ENCODE peak calls at places on chromosomes 5 and 9, in eight cellular contexts. L, H, I, A, T, N, F and P are unnamed samples. For H3K27me3, the result is how much of the 10 kb centered on the place peaks cover.

GRCh38 chr5:33074548-33074947 is 363.4 kb downstream of the NPR3 start:
- DNase-seq in L (no peak), H (no peak), F (no peak), A (no peak), N (no peak), I (no peak), T (no peak), P (no peak)

GRCh38 chr5:135538261-135538660 is 2.5 kb upstream of the NEUROG1 start:
- DNase-seq in H (no peak), F (no peak), L (no peak), T (no peak), A (no peak), I (no peak), N (no peak), P (no peak)

GRCh38 chr9:88947581-88948573 is 43.4 kb upstream of the S1PR3 start:
- DNase-seq in H (no peak), I (no peak), T (no peak), L (no peak), A (no peak), N (no peak), F (no peak), P (no peak)

GRCh38 chr5:131825404-131826013 is 28.7 kb upstream of the FNIP1 start:
- DNase-seq in I (no peak), N (no peak), L (no peak), A (no peak), T (no peak), H (no peak), F (no peak), P (no peak)

GRCh38 chr9:116234091-116234490 is 80.5 kb downstream of the PAPPA start:
- DNase-seq in H (no peak), N (no peak), A (no peak), F (no peak), T (no peak), I (peak), L (no peak), P (no peak)

GRCh38 chr5:37842048-37842447 is 2.2 kb upstream of the GDNF start:
- DNase-seq in H (no peak), L (no peak), F (no peak), I (no peak), A (no peak), T (no peak), N (no peak), P (no peak)

GRCh38 chr9:118121361-118121760 is 417.2 kb downstream of the TLR4 start:
- DNase-seq in N (no peak), T (no peak), A (no peak), H (no peak), I (no peak), F (no peak), L (no peak), P (no peak)

GRCh38 chr9:113309204-113309813 is 6.1 kb upstream of the RNF183 start:
- DNase-seq in L (no peak), T (no peak), A (peak), H (no peak), F (no peak), I (peak), N (peak), P (peak)

GRCh38 chr9:114697951-114698351 is 16.0 kb upstream of the TEX48 start:
- DNase-seq in I (no peak), T (no peak), A (no peak), H (no peak), L (no peak), N (no peak), F (no peak), P (no peak)

GRCh38 chr5:160479926-160480325 is 58.3 kb downstream of the PTTG1 start:
- DNase-seq in L (no peak), A (no peak), N (no peak), I (no peak), H (no peak), F (no peak), T (no peak), P (no peak)

GRCh38 chr5:88644676-88645075 is 238.3 kb downstream of the MEF2C start:
- DNase-seq in T (no peak), N (no peak), A (no peak), L (no peak), F (no peak), I (no peak), H (no peak), P (no peak)

GRCh38 chr9:121784706-121785426 is 133.4 kb downstream of the DAB2IP start:
- DNase-seq in A (peak), I (no peak), H (peak), L (no peak), T (no peak), F (peak), N (no peak), P (no peak)

GRCh38 chr5:39224196-39224754 is 4.9 kb upstream of the FYB1 start:
- DNase-seq in T (no peak), H (no peak), F (no peak), I (no peak), L (no peak), N (no peak), A (peak), P (no peak)

GRCh38 chr5:37926732-37927131 is 86.9 kb upstream of the GDNF start:
- DNase-seq in H (no peak), L (no peak), T (no peak), A (no peak), F (no peak), N (no peak), I (peak), P (no peak)

GRCh38 chr9:134434896-134435506 is 108.7 kb downstream of the RXRA start:
- DNase-seq in F (peak), L (peak), H (no peak), A (peak), N (no peak), I (peak), T (peak), P (peak)

GRCh38 chr9:5846080-5846479 is 13.2 kb upstream of the ERMP1 start:
- DNase-seq in I (no peak), T (no peak), L (no peak), A (no peak), N (no peak), H (no peak), F (no peak), P (no peak)

GRCh38 chr5:51027276-51027675 is 356.0 kb upstream of the ISL1 start:
- DNase-seq in T (no peak), H (no peak), A (no peak), N (no peak), L (no peak), F (no peak), I (no peak), P (no peak)

GRCh38 chr9:37575511-37575914 is 667 bp downstream of the FBXO10 start:
- DNase-seq in H (no peak), A (peak), F (no peak), T (no peak), I (no peak), L (no peak), N (no peak), P (no peak)

GRCh38 chr5:143879646-143880045 is 67.7 kb downstream of the HMHB1 start:
- DNase-seq in H (no peak), A (no peak), I (no peak), N (no peak), T (no peak), L (no peak), F (no peak), P (no peak)

GRCh38 chr5:61613679-61614078 is 281.6 kb downstream of the ZSWIM6 start:
- DNase-seq in T (no peak), I (no peak), A (no peak), F (no peak), H (no peak), N (no peak), L (no peak), P (no peak)

GRCh38 chr9:124869466-124869985 is 7.6 kb downstream of the ARPC5L start:
- DNase-seq in N (peak), H (no peak), F (peak), T (no peak), I (no peak), A (peak), L (no peak), P (no peak)

GRCh38 chr5:178361657-178362445 is 129.2 kb upstream of the PHYKPL start:
- DNase-seq in L (no peak), T (no peak), F (peak), N (no peak), H (no peak), I (no peak), A (no peak), P (no peak)

GRCh38 chr9:127735530-127736176 is 559 bp upstream of the TOR2A start:
- DNase-seq in I (no peak), N (no peak), A (peak), L (no peak), T (no peak), F (no peak), H (no peak), P (no peak)

GRCh38 chr5:1564824-1565736 is 41.3 kb upstream of the LPCAT1 start:
- DNase-seq in T (no peak), A (no peak), I (no peak), N (no peak), L (no peak), H (no peak), F (no peak), P (no peak)

GRCh38 chr5:175773534-175774070 is 97.8 kb upstream of the CPLX2 start:
- DNase-seq in A (no peak), H (no peak), I (no peak), F (no peak), T (no peak), N (no peak), L (no peak), P (no peak)

GRCh38 chr5:53642006-53642405 is 81.6 kb downstream of the NDUFS4 start:
- DNase-seq in F (no peak), T (no peak), N (no peak), A (peak), I (peak), H (no peak), L (no peak), P (no peak)

GRCh38 chr9:89469003-89469402 is 28.9 kb downstream of the SEMA4D start:
- DNase-seq in H (no peak), F (no peak), A (no peak), I (no peak), T (no peak), N (no peak), L (no peak), P (no peak)

GRCh38 chr9:1604942-1605560 is 410.1 kb upstream of the SMARCA2 start:
- DNase-seq in H (no peak), I (peak), T (no peak), L (no peak), A (no peak), F (no peak), N (peak), P (no peak)

DNA sequence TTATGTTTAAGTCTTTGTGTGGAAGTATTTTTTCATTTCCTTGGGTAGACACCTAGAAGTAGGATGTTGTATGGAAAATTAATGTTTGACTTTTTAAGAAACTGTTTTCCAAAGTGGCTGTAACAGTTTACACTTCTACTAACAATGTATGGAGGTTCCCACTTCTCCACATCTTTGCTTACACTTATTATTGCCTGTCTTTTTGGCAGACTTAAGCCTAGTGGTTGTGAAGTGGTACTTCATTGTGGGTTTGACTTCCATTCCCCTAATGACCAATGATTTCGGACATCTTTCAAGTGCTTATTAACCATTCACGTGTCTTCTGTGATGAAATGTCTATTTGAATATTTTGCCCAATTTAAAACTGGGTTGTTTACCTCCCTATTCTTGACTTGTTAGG is 91.5 kb upstream of the CDKN2B start:
- DNase-seq in H (no peak), T (no peak), F (no peak), A (peak), N (no peak), L (no peak), I (no peak), P (no peak)
- TF ChIP-seq CTCF in H (peak), T (no peak), F (peak), A (peak), N (peak), L (no peak), I (no peak), P (no peak)

DNA sequence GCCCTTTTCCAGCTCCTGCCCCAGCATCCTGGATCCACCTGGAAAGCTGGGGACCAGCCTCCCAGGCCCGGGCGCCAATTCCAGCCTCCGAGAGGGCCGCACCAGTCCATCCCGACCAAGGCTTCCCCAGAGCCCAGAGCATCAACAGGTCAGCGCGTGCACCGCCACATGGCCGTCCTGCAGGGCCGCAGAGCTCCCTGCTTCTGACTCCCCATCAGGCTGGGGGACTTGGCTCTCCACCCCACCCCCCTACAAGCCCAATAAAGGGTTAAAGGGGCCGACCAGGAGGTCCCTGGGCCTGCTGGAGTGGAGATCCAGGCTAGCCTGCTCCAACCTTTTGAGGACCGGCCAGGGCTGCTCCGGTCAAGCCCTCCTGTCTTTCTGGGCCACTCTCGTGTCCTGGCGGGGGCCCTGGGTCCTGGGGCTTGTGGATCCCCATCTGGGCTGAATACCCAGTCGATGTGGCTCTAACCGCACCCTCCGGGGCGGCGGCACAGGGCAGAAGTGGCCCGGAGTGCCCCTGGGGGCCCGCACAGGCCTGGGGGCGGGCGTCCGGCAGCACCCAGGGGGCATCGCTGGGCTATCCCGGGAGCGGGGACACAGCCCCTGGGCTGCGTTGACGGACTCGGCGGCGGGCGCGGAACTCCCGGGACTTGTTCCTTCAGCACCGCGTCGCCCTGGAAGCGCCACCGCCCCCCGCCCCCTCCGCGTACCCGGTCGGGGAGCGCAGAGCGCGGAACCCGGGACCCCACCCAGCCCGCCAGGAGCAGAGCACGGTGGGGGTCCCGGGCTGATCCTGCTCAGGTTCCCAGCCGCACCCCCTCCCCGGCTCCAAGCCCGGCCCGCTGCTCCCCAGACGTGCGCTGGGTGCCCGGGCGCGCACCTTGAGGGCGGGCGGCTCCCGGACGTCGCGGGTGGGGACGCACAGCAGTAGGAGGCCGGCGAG is 590 bp downstream of the ENTPD2 start:
- DNase-seq in H (peak), A (peak), F (no peak), N (no peak), L (peak), T (no peak), I (no peak), P (no peak)
- H3K27me3 ChIP-seq in H (under half), A (half or more), F (half or more), N (under half), L (half or more), T (under half), I (under half), P (under half)

DNA sequence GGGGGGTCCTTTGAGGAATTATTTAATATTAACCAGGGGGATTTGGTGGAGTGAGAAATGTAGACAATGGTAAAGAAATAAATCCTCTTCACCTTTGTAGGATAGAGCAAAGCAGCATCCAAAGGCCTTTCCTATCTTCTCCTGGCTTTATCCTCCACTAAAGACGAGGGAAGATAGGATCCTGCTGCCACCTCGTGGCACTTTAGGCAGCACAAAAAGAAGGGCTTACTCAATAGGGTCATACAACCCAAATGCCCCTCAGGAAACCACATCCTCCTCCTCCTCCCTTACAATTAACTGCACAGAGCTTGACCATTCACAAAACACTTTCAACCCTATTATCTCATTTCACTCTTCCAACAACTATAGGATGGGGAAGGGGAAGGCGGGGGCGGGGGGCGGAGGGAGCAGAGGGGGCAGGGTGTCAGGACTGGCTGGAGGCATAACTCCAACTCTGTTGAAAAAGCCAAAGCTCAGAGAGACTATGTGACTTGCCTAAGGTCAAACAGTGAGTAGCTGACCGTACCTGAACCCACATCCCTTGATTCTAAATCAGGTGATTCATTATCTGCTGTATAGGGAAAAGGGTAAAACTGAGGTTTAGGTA is 45.4 kb upstream of the MYOT start:
- DNase-seq in I (peak), N (peak), L (peak), T (no peak), H (peak), A (peak), F (no peak), P (peak)
- TF ChIP-seq CTCF in I (peak), N (peak), L (no peak), T (peak), H (peak), A (peak), F (peak), P (peak)

GRCh38 chr5:96602776-96603175 is 59.4 kb upstream of the CAST start:
- DNase-seq in H (no peak), F (no peak), A (no peak), L (no peak), T (no peak), I (no peak), N (no peak), P (no peak)

GRCh38 chr5:96605144-96605543 is 57.0 kb upstream of the CAST start:
- DNase-seq in T (no peak), L (no peak), H (no peak), A (no peak), N (no peak), F (no peak), I (no peak), P (no peak)

GRCh38 chr5:96597441-96598020 is 64.6 kb upstream of the CAST start:
- DNase-seq in A (no peak), H (no peak), N (no peak), I (no peak), T (no peak), F (no peak), L (no peak), P (no peak)

GRCh38 chr5:96601811-96602244 is 60.3 kb upstream of the CAST start:
- DNase-seq in I (peak), H (peak), F (no peak), A (peak), N (peak), T (peak), L (no peak), P (peak)

DNA sequence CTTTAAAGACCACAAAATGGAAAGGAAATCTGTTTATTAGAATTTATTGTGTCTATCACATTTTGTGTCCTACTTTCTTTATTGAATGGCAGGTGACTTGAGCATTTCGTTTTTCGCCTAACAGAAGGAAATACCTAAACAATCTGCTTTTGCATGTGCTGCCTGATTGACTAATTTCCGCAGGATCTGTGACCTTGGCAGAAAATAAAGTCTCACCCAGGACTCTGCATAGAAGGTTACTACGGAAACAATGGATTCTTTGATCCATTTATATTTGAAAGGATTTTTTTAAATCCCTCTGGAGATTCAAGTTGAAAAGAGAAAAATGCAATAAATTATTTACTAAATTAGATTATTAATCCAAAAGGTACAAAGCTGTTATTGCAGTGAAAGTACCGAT is 61.0 kb upstream of the CAST start:
- DNase-seq in I (no peak), N (no peak), T (no peak), A (no peak), H (no peak), L (no peak), F (no peak), P (no peak)
- H3K27me3 ChIP-seq in I (under half), N (under half), T (under half), A (under half), H (under half), L (under half), F (under half), P (under half)

DNA sequence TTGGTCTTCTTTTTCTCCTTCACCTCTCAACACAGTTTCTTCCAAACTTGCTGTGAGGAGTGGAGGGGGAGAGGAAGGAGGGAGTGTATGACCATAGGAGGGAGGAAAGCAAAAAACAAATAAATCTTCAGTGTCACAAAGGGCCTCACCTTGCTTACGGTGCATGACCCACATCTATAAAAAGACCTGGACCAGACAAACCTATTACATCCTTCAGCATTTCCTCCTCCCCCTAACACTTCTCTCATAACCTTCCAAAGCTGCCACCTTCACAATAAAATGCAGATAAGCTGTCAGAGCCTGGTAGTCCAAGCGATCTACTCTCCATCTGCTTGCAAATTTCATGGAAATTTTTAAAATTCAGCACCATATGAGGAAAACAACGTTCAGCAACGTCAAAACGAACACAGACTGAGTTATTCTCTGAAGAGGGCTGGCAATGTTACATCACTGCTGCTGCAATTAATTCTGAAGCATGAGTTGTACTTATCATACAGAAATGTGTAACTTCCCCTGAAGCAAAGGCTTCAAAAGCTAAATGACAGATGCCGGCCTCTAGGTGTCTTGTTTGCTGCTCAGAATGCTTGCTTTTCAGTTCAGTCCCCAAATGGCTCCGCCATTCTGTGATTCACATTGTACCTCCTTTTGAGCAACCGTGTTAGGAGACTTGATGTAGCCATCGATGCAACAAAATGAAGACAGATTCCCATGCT is 62.9 kb downstream of the EFNA5 start:
- DNase-seq in N (no peak), T (no peak), L (no peak), H (no peak), I (no peak), F (no peak), A (peak), P (no peak)
- TF ChIP-seq CTCF in N (no peak), T (no peak), L (no peak), H (no peak), I (peak), F (no peak), A (peak), P (no peak)